ENCODE peak calls at places on chromosomes 1 and 21, in seven cellular contexts. A is SK-N-DZ; P is stimulated activated naive CD8-positive, alpha-beta T cell treated with anti-CD3 and anti-CD28 coated beads, Interleukin-15, Interleukin-2, amounts not matched to agents 100 U/mL and 50 U/mL, for 24 hours; J is central memory CD8-positive, alpha-beta T cell; Z is fibroblast of pulmonary artery; W is naive thymus-derived CD8-positive, alpha-beta T cell; C is brain microvascular endothelial cell. S is an unnamed sample.

GRCh38 chr1:27614625-27615344 is 10.8 kb upstream of the AHDC1 start:
- DNase-seq in Z (no peak), J (no peak), A (no peak), W (no peak), C (no peak), P (no peak), S (no peak)

GRCh38 chr1:90782046-90782445 is 64.9 kb upstream of the BARHL2 start:
- DNase-seq in A (no peak), J (no peak), P (no peak), Z (no peak), C (no peak), W (no peak), S (no peak)

GRCh38 chr1:75470448-75470847 is 140.5 kb downstream of the SLC44A5 start:
- DNase-seq in J (no peak), A (no peak), C (no peak), W (no peak), Z (no peak), P (no peak), S (no peak)

GRCh38 chr1:87358219-87358618 is 29.5 kb downstream of the LMO4 start:
- DNase-seq in J (no peak), P (no peak), A (no peak), W (no peak), Z (no peak), C (no peak), S (no peak)

GRCh38 chr1:10507111-10507879 is 32.5 kb downstream of the PEX14 start:
- DNase-seq in J (no peak), P (peak), W (peak), Z (peak), C (peak), A (peak), S (peak)

GRCh38 chr21:25459365-25459764 is 147.9 kb downstream of the MRPL39 start:
- DNase-seq in W (no peak), Z (no peak), A (no peak), C (no peak), J (no peak), P (no peak), S (no peak)

GRCh38 chr21:25752389-25752788 is 17.6 kb downstream of the GABPA start:
- DNase-seq in W (no peak), P (no peak), A (no peak), Z (no peak), J (no peak), C (no peak), S (no peak)

GRCh38 chr1:156803086-156803851 is 13.4 kb downstream of the SH2D2A start:
- DNase-seq in C (no peak), A (no peak), W (no peak), J (no peak), P (peak), Z (no peak), S (no peak)

GRCh38 chr1:34794001-34794789 is 1.4 kb downstream of the GJA4 start:
- DNase-seq in P (no peak), Z (no peak), W (no peak), J (no peak), A (no peak), C (no peak), S (no peak)

GRCh38 chr1:177181631-177182291 is 11.0 kb downstream of the BRINP2 start:
- DNase-seq in J (no peak), W (peak), P (peak), C (peak), Z (peak), A (peak), S (no peak)

GRCh38 chr1:43035821-43036456 is 77.3 kb upstream of the SLC2A1 start:
- DNase-seq in C (no peak), J (no peak), A (no peak), Z (no peak), W (no peak), P (no peak), S (no peak)

GRCh38 chr1:94092210-94092613 is 28.7 kb downstream of the ABCA4 start:
- DNase-seq in C (peak), P (no peak), J (no peak), Z (peak), A (peak), W (peak), S (peak)

GRCh38 chr1:150564051-150564991 is 15.1 kb downstream of the MCL1 start:
- DNase-seq in A (no peak), J (no peak), Z (peak), C (no peak), W (peak), P (no peak), S (no peak)

GRCh38 chr1:161956097-161956496 is 67.6 kb downstream of the OLFML2B start:
- DNase-seq in P (no peak), Z (peak), J (no peak), A (no peak), W (no peak), C (no peak), S (no peak)

GRCh38 chr1:233587958-233588799 is 25.7 kb upstream of the KCNK1 start:
- DNase-seq in W (no peak), Z (no peak), J (no peak), C (no peak), P (no peak), A (peak), S (no peak)

GRCh38 chr1:70737125-70737524 is 310.5 kb downstream of the PTGER3 start:
- DNase-seq in A (no peak), J (no peak), C (no peak), W (no peak), Z (no peak), P (no peak), S (no peak)

GRCh38 chr21:37230632-37231246 is 36.4 kb downstream of the VPS26C start:
- DNase-seq in Z (no peak), P (no peak), A (no peak), J (no peak), C (no peak), W (no peak), S (no peak)

GRCh38 chr21:39175154-39175553 is 8.1 kb downstream of the PSMG1 start:
- DNase-seq in P (no peak), C (no peak), J (no peak), Z (peak), A (no peak), W (peak), S (no peak)

S was measured in DND-41.